ENCODE peak calls at places on chromosome 19, in five cellular contexts. One of them, this sample, is unnamed.
A peak's percentile ranks its signal among the peaks of the same experiment; 100 is the strongest.

GRCh38 chr19:10454267-10454666 is 33.9 kb downstream of the PDE4A start:
- DNase-seq in sigmoid colon: no peak
- DNase-seq in H1: peak; percentile 56
- DNase-seq in transverse colon: no peak
- DNase-seq in stomach: no peak
- DNase-seq in this sample: no peak

GRCh38 chr19:35756373-35757230 is at the start of gene HSPB6:
- DNase-seq in stomach: peak; percentile 35
- DNase-seq in transverse colon: peak; percentile 42
- DNase-seq in sigmoid colon: peak; percentile 90
- DNase-seq in H1: no peak
- DNase-seq in this sample: no peak

GRCh38 chr19:58409010-58409790 is 751 bp downstream of the ZNF584 start:
- DNase-seq in stomach: no peak
- DNase-seq in sigmoid colon: peak; percentile 68
- DNase-seq in H1: no peak
- DNase-seq in transverse colon: no peak
- DNase-seq in this sample: no peak

GRCh38 chr19:35509018-35509652 is 4.3 kb downstream of the DMKN start:
- DNase-seq in H1: no peak
- DNase-seq in stomach: peak; percentile 71
- DNase-seq in transverse colon: peak; percentile 71
- DNase-seq in sigmoid colon: no peak
- DNase-seq in this sample: no peak

GRCh38 chr19:33207903-33208302 is 13.8 kb downstream of the LRP3 start:
- DNase-seq in transverse colon: no peak
- DNase-seq in H1: no peak
- DNase-seq in stomach: no peak
- DNase-seq in sigmoid colon: no peak
- DNase-seq in this sample: no peak

GRCh38 chr19:51339687-51340656 is 2.0 kb downstream of the VSIG10L start:
- DNase-seq in stomach: peak; percentile 99
- DNase-seq in sigmoid colon: peak; percentile 100
- DNase-seq in transverse colon: peak; percentile 99
- DNase-seq in H1: peak; percentile 93
- DNase-seq in this sample: peak; percentile 99

GRCh38 chr19:10114651-10115391 is 3.3 kb downstream of the P2RY11 start:
- DNase-seq in transverse colon: no peak
- DNase-seq in sigmoid colon: no peak
- DNase-seq in stomach: no peak
- DNase-seq in H1: no peak
- DNase-seq in this sample: no peak

GRCh38 chr19:47350599-47350998 is 1.5 kb downstream of the DHX34 start:
- DNase-seq in H1: no peak
- DNase-seq in transverse colon: no peak
- DNase-seq in stomach: no peak
- DNase-seq in sigmoid colon: no peak
- DNase-seq in this sample: no peak

GRCh38 chr19:17021793-17022590 is 4.6 kb downstream of the CPAMD8 start:
- DNase-seq in H1: no peak
- DNase-seq in stomach: no peak
- DNase-seq in transverse colon: no peak
- DNase-seq in sigmoid colon: no peak
- DNase-seq in this sample: no peak

GRCh38 chr19:7692417-7693088 is 9.4 kb downstream of the FCER2 start:
- DNase-seq in H1: no peak
- DNase-seq in stomach: no peak
- DNase-seq in transverse colon: no peak
- DNase-seq in sigmoid colon: no peak
- DNase-seq in this sample: no peak

GRCh38 chr19:52590728-52591127 is 20.6 kb downstream of the ZNF701 start:
- DNase-seq in H1: no peak
- DNase-seq in stomach: no peak
- DNase-seq in transverse colon: no peak
- DNase-seq in sigmoid colon: no peak
- DNase-seq in this sample: no peak

GRCh38 chr19:29872224-29872731 is 60.5 kb downstream of the CCNE1 start:
- DNase-seq in H1: no peak
- DNase-seq in transverse colon: no peak
- DNase-seq in stomach: no peak
- DNase-seq in sigmoid colon: no peak
- DNase-seq in this sample: no peak

GRCh38 chr19:45385392-45386221 is 15.2 kb upstream of the ERCC2 start:
- DNase-seq in sigmoid colon: no peak
- DNase-seq in stomach: no peak
- DNase-seq in H1: no peak
- DNase-seq in transverse colon: no peak
- DNase-seq in this sample: no peak

GRCh38 chr19:46990998-46991676 is 28.5 kb upstream of the NPAS1 start:
- DNase-seq in sigmoid colon: peak; percentile 93
- DNase-seq in H1: peak; percentile 78
- DNase-seq in transverse colon: peak; percentile 86
- DNase-seq in stomach: peak; percentile 80
- DNase-seq in this sample: peak; percentile 75

GRCh38 chr19:10292789-10293636 is 3.3 kb downstream of the ICAM5 start:
- DNase-seq in H1: no peak
- DNase-seq in transverse colon: peak; percentile 14
- DNase-seq in stomach: no peak
- DNase-seq in sigmoid colon: no peak
- DNase-seq in this sample: no peak

GRCh38 chr19:28582344-28582743 is 630.6 kb downstream of the UQCRFS1 start:
- DNase-seq in transverse colon: no peak
- DNase-seq in stomach: no peak
- DNase-seq in H1: no peak
- DNase-seq in sigmoid colon: no peak
- DNase-seq in this sample: no peak

GRCh38 chr19:48874309-48875135 is 2.3 kb downstream of the PPP1R15A start:
- DNase-seq in transverse colon: peak; percentile 45
- DNase-seq in sigmoid colon: no peak
- DNase-seq in stomach: peak; percentile 61
- DNase-seq in H1: no peak
- DNase-seq in this sample: no peak

GRCh38 chr19:7612282-7613274 is 16.8 kb downstream of the XAB2 start:
- DNase-seq in sigmoid colon: no peak
- DNase-seq in stomach: no peak
- DNase-seq in transverse colon: no peak
- DNase-seq in H1: no peak
- DNase-seq in this sample: no peak

GRCh38 chr19:29535432-29535831 is 9.6 kb downstream of the VSTM2B start:
- DNase-seq in H1: no peak
- DNase-seq in transverse colon: no peak
- DNase-seq in stomach: peak; percentile 11
- DNase-seq in sigmoid colon: peak; percentile 34
- DNase-seq in this sample: no peak

GRCh38 chr19:7970716-7971448 is 27.4 kb upstream of the TIMM44 start:
- DNase-seq in sigmoid colon: no peak
- DNase-seq in H1: peak; percentile 34
- DNase-seq in stomach: peak; percentile 30
- DNase-seq in transverse colon: peak; percentile 18
- DNase-seq in this sample: no peak

GRCh38 chr19:54691582-54692293 is 29.0 kb downstream of the LILRB4 start:
- DNase-seq in stomach: no peak
- DNase-seq in H1: no peak
- DNase-seq in sigmoid colon: no peak
- DNase-seq in transverse colon: no peak
- DNase-seq in this sample: no peak

GRCh38 chr19:52343548-52343947 is 7.5 kb downstream of the ZNF610 start:
- DNase-seq in H1: peak; percentile 54
- DNase-seq in transverse colon: peak; percentile 9
- DNase-seq in sigmoid colon: peak; percentile 65
- DNase-seq in stomach: peak; percentile 36
- DNase-seq in this sample: no peak

GRCh38 chr19:35205733-35206323 is 22.7 kb downstream of the FAM187B start:
- DNase-seq in sigmoid colon: no peak
- DNase-seq in transverse colon: no peak
- DNase-seq in H1: no peak
- DNase-seq in stomach: no peak
- DNase-seq in this sample: no peak

GRCh38 chr19:7839476-7839875 is 9.5 kb downstream of the EVI5L start:
- DNase-seq in sigmoid colon: no peak
- DNase-seq in transverse colon: no peak
- DNase-seq in H1: no peak
- DNase-seq in stomach: no peak
- DNase-seq in this sample: no peak

GRCh38 chr19:7527516-7528191 is 5.2 kb downstream of the MCOLN1 start:
- DNase-seq in transverse colon: no peak
- DNase-seq in sigmoid colon: no peak
- DNase-seq in H1: no peak
- DNase-seq in stomach: no peak
- DNase-seq in this sample: no peak

GRCh38 chr19:3459322-3459881 is 20.9 kb downstream of the SMIM24 start:
- DNase-seq in sigmoid colon: peak; percentile 95
- DNase-seq in transverse colon: peak; percentile 63
- DNase-seq in H1: no peak
- DNase-seq in stomach: peak; percentile 62
- DNase-seq in this sample: peak; percentile 82

GRCh38 chr19:21568816-21569496 is 63.6 kb downstream of the ZNF429 start:
- DNase-seq in sigmoid colon: peak; percentile 94
- DNase-seq in H1: no peak
- DNase-seq in stomach: peak; percentile 83
- DNase-seq in transverse colon: peak; percentile 81
- DNase-seq in this sample: peak; percentile 88

GRCh38 chr19:29671393-29672076 is 6.3 kb downstream of the PLEKHF1 start:
- DNase-seq in stomach: peak; percentile 60
- DNase-seq in sigmoid colon: peak; percentile 72
- DNase-seq in transverse colon: peak; percentile 72
- DNase-seq in H1: no peak
- DNase-seq in this sample: peak; percentile 66

GRCh38 chr19:18308051-18308947 is 14.6 kb downstream of the LSM4 start:
- DNase-seq in sigmoid colon: no peak
- DNase-seq in H1: no peak
- DNase-seq in transverse colon: no peak
- DNase-seq in stomach: no peak
- DNase-seq in this sample: no peak

GRCh38 chr19:49862411-49863253 is 4.7 kb downstream of the PNKP start:
- DNase-seq in sigmoid colon: peak; percentile 69
- DNase-seq in transverse colon: no peak
- DNase-seq in stomach: no peak
- DNase-seq in H1: peak; percentile 62
- DNase-seq in this sample: no peak

GRCh38 chr19:42130254-42130573 is 2.0 kb downstream of the POU2F2 start:
- DNase-seq in transverse colon: no peak
- DNase-seq in stomach: no peak
- DNase-seq in sigmoid colon: no peak
- DNase-seq in H1: no peak
- DNase-seq in this sample: no peak
- H3K4me1 ChIP-seq in transverse colon: peaks cover 13% of the 10 kb centered on the region
- H3K4me1 ChIP-seq in stomach: peaks cover 16% of the 10 kb centered on the region
- H3K4me1 ChIP-seq in sigmoid colon: no peaks in the 10 kb centered on the region
- H3K4me1 ChIP-seq in H1: peaks cover 12% of the 10 kb centered on the region
- H3K4me1 ChIP-seq in this sample: no peaks in the 10 kb centered on the region

GRCh38 chr19:37655689-37656491 is 625 bp upstream of the ZFP30 start:
- DNase-seq in transverse colon: peak; percentile 84
- DNase-seq in H1: no peak
- DNase-seq in sigmoid colon: peak; percentile 91
- DNase-seq in stomach: peak; percentile 79
- DNase-seq in this sample: peak; percentile 61
- TF ChIP-seq POLR2A in transverse colon: no peak
- TF ChIP-seq POLR2A in H1: no peak
- TF ChIP-seq POLR2A in sigmoid colon: no peak
- TF ChIP-seq POLR2A in stomach: no peak
- TF ChIP-seq POLR2A in this sample: peak; percentile 11

DNA sequence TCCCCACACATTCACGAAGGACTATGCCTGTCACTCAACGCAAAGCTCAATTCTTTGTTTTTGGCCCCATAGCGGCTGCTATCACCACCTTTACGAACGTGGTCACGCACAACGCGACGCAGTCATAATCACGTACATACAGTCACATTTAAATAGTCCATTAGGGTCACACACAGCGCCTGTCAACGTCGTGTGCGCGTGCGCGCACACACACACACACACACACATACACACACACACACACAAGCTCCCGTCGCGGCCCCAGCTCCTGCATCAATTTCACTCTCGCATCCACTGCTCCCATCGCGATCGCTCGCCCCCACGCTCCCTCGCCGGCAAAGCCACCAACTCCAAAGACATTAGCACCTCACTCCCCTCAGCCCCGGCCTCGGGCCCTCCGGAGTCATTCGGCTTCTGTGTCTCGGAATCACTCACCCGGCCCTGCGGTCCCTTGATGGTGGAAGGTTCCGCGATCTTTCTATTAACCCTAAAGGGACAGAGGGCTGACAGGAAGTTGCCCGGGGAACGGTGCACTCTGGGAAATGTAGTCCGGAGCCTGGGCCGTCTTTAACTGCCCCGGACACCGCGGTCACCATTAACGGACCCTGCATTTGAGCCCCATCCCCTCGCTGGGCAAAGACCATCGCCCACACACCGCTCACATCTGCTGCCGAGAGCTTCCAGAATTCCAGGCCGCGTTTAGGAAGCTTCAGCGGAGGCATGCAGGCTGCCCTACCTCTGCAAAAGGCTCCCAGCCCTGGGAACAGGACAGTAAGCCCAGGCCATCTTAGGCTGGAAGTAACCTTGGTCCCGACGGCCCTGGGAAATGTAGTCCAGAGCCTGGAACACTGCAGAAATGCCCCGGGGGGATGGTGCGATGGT is at the start of gene ZNF790:
- DNase-seq in H1: no peak
- DNase-seq in transverse colon: peak; percentile 88
- DNase-seq in sigmoid colon: peak; percentile 94
- DNase-seq in stomach: peak; percentile 86
- DNase-seq in this sample: peak; percentile 77
- TF ChIP-seq POLR2AphosphoS5 in H1: peak; percentile 47
- TF ChIP-seq POLR2AphosphoS5 in transverse colon: peak; percentile 17
- TF ChIP-seq POLR2AphosphoS5 in sigmoid colon: peak; percentile 14
- TF ChIP-seq POLR2AphosphoS5 in stomach: peak; percentile 63
- TF ChIP-seq POLR2AphosphoS5 in this sample: peak; percentile 67

GRCh38 chr19:2170987-2171348 is 7.2 kb downstream of the DOT1L start:
- DNase-seq in H1: no peak
- DNase-seq in transverse colon: no peak
- DNase-seq in stomach: no peak
- DNase-seq in sigmoid colon: no peak
- DNase-seq in this sample: no peak

GRCh38 chr19:2171349-2172145 is 7.8 kb downstream of the DOT1L start:
- DNase-seq in H1: no peak
- DNase-seq in sigmoid colon: no peak
- DNase-seq in stomach: peak; percentile 39
- DNase-seq in transverse colon: peak; percentile 62
- DNase-seq in this sample: no peak

GRCh38 chr19:2167896-2168618 is 4.3 kb downstream of the DOT1L start:
- DNase-seq in stomach: peak; percentile 40
- DNase-seq in transverse colon: peak; percentile 63
- DNase-seq in sigmoid colon: peak; percentile 78
- DNase-seq in H1: no peak
- DNase-seq in this sample: no peak

GRCh38 chr19:2168619-2169424 is 5.1 kb downstream of the DOT1L start:
- DNase-seq in transverse colon: peak; percentile 94
- DNase-seq in stomach: peak; percentile 96
- DNase-seq in sigmoid colon: peak; percentile 97
- DNase-seq in H1: no peak
- DNase-seq in this sample: peak; percentile 96

DNA sequence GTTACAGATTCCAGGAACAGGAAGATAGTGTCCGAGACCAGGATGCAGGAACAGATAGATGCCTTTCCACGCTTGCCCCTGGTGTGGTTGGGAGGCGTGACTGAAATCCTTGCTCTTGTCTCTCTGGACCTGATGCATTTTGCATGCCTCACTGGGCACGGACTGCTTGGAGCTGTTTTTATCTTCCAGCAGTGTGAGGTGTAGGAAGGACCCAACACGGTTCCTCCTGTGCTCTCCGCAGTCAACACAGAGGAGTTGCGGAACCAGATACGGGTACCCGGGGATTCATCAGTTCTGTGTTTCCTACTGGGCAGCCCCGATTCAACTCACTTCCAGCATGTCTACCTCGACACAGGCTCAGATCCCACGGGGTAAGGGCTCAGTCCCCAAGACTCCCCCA is 6.5 kb downstream of the DOT1L start:
- DNase-seq in stomach: no peak
- DNase-seq in H1: no peak
- DNase-seq in transverse colon: no peak
- DNase-seq in sigmoid colon: no peak
- DNase-seq in this sample: no peak
- H3K4me1 ChIP-seq in stomach: peaks cover 71% of the 10 kb centered on the region
- H3K4me1 ChIP-seq in H1: peaks cover 24% of the 10 kb centered on the region
- H3K4me1 ChIP-seq in transverse colon: peaks cover 64% of the 10 kb centered on the region
- H3K4me1 ChIP-seq in sigmoid colon: no peaks in the 10 kb centered on the region
- H3K4me1 ChIP-seq in this sample: peaks cover 28% of the 10 kb centered on the region